ENCODE peak calls at places on chromosomes 5 and 9, in four cellular contexts. Y is bronchial epithelial cell; M is endodermal cell; B is stimulated activated naive B cell treated with anti-CD40 and anti-IgM and Interleukin-4, amounts not matched to agents 10 μg/mL and 1 μg/mL and 100 μg/mL, for 72 hours. P is an unnamed sample.

GRCh38 chr5:149959406-149960236 is 937 bp upstream of the SLC26A2 start:
- DNase-seq in M (peak), Y (peak), B (peak), P (no peak)

GRCh38 chr9:31304576-31304975 is 1079.9 kb upstream of the ACO1 start:
- DNase-seq in M (no peak), B (no peak), Y (peak), P (peak)

GRCh38 chr9:34590376-34591090 is 1.0 kb upstream of the CNTFR start:
- DNase-seq in M (peak), B (no peak), Y (no peak), P (no peak)

GRCh38 chr5:159217236-159217635 is 7.9 kb upstream of the RNF145 start:
- DNase-seq in M (no peak), Y (no peak), B (no peak), P (no peak)

GRCh38 chr9:29865764-29866313 is 2292.6 kb upstream of the C9orf72 start:
- DNase-seq in Y (no peak), B (no peak), M (no peak), P (no peak)

GRCh38 chr9:108180511-108180910 is 675.3 kb downstream of the ACTL7B start:
- DNase-seq in B (no peak), M (no peak), Y (no peak), P (no peak)

GRCh38 chr5:108521841-108522506 is 140.1 kb upstream of the FBXL17 start:
- DNase-seq in M (peak), Y (peak), B (no peak), P (peak)

GRCh38 chr5:168467755-168468280 is 18.5 kb upstream of the RARS1 start:
- DNase-seq in B (no peak), M (no peak), Y (no peak), P (no peak)

GRCh38 chr9:126160067-126160853 is 166.4 kb upstream of the MVB12B start:
- DNase-seq in Y (no peak), M (no peak), B (no peak), P (no peak)

GRCh38 chr5:14374100-14374499 is 207.5 kb upstream of the OTULINL start:
- DNase-seq in B (no peak), Y (peak), M (no peak), P (no peak)

GRCh38 chr9:125633116-125633743 is 73.8 kb downstream of the MAPKAP1 start:
- DNase-seq in M (no peak), B (no peak), Y (no peak), P (no peak)

GRCh38 chr5:78624011-78624541 is 24.5 kb downstream of the LHFPL2 start:
- DNase-seq in B (no peak), M (peak), Y (no peak), P (no peak)

GRCh38 chr5:68683632-68684035 is 410.2 kb upstream of the SLC30A5 start:
- DNase-seq in M (no peak), Y (peak), B (no peak), P (peak)

GRCh38 chr9:78314550-78314949 is 17.6 kb downstream of the PSAT1 start:
- DNase-seq in M (peak), Y (no peak), B (no peak), P (no peak)